ENCODE peak calls at places on chromosomes 5 and 9, in four cellular contexts. P is HepG2, X is GM12878, C is K562. Y is an unnamed sample.

GRCh38 chr5:126920291-126920690 is 110.1 kb downstream of the MARCHF3 start:
- DNase-seq in P (no peak), X (no peak), C (no peak), Y (no peak)

GRCh38 chr5:149680810-149681221 is 49.3 kb upstream of the PPARGC1B start:
- DNase-seq in P (no peak), X (peak; percentile 84), C (no peak), Y (no peak)

GRCh38 chr5:4880304-4880741 is 259.8 kb upstream of the ADAMTS16 start:
- DNase-seq in P (no peak), X (no peak), C (no peak), Y (peak; percentile 22)

GRCh38 chr5:16794381-16794913 is 141.6 kb downstream of the MYO10 start:
- DNase-seq in P (no peak), X (no peak), C (no peak), Y (no peak)

GRCh38 chr5:149853019-149853648 is 91.5 kb downstream of the PDE6A start:
- DNase-seq in P (peak; percentile 58), X (no peak), C (peak; percentile 68), Y (peak; percentile 82)

GRCh38 chr5:175809531-175810121 is 61.8 kb upstream of the CPLX2 start:
- DNase-seq in P (peak; percentile 47), X (no peak), C (no peak), Y (no peak)

GRCh38 chr9:86946712-86947145 is 577 bp downstream of the GAS1 start:
- DNase-seq in P (no peak), X (no peak), C (peak; percentile 6), Y (no peak)

GRCh38 chr5:136006164-136006563 is 22.6 kb upstream of the TGFBI start:
- DNase-seq in P (no peak), X (no peak), C (no peak), Y (no peak)

GRCh38 chr9:112751059-112751795 is 667 bp downstream of the SNX30 start:
- DNase-seq in P (peak; percentile 78), X (no peak), C (peak; percentile 58), Y (peak; percentile 65)

GRCh38 chr5:63570752-63571151 is 391.5 kb downstream of the HTR1A start:
- DNase-seq in P (no peak), X (no peak), C (no peak), Y (peak; percentile 30)

GRCh38 chr5:105506692-105507277 is 1944.2 kb upstream of the NUDT12 start:
- DNase-seq in P (peak; percentile 12), X (no peak), C (no peak), Y (peak; percentile 38)

GRCh38 chr5:4018968-4019766 is 423.5 kb downstream of the IRX1 start:
- DNase-seq in P (no peak), X (no peak), C (no peak), Y (no peak)

GRCh38 chr9:76116913-76117312 is 226.4 kb downstream of the PCSK5 start:
- DNase-seq in P (no peak), X (no peak), C (no peak), Y (no peak)

GRCh38 chr5:57173026-57173317 is 887 bp upstream of the GPBP1 start:
- DNase-seq in P (no peak), X (no peak), C (no peak), Y (no peak)

GRCh38 chr5:117999939-118000549 is 988.3 kb downstream of the DTWD2 start:
- DNase-seq in P (no peak), X (peak; percentile 7), C (no peak), Y (no peak)

GRCh38 chr9:117926031-117926655 is 221.9 kb downstream of the TLR4 start:
- DNase-seq in P (no peak), X (no peak), C (no peak), Y (no peak)

GRCh38 chr9:14205463-14205862 is 108.5 kb downstream of the NFIB start:
- DNase-seq in P (no peak), X (no peak), C (no peak), Y (no peak)

GRCh38 chr5:114101153-114101552 is 260.7 kb upstream of the KCNN2 start:
- DNase-seq in P (peak; percentile 15), X (no peak), C (peak; percentile 28), Y (no peak)

GRCh38 chr5:63495225-63495624 is 467.0 kb downstream of the HTR1A start:
- DNase-seq in P (no peak), X (no peak), C (no peak), Y (no peak)

DNA sequence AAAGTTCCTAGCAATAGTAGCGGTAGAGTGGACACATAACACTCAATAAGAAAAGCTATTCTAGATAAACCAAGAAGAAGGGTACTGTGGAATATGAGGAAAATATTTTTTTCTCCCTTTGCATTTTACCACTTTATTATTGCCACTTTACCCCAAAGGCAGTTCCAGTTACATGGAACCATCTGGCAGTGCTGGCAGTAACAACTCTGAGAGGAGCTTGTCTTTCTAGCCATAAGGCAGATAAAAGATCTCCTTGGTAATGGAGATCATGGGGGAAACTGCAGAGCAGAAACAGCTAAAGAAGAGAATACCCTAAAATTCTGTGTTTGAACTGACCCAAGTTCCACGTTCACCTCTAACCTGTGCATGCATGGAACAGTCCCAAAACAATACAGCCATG is 38.5 kb downstream of the UBTD2 start:
- DNase-seq in P (no peak), X (no peak), C (no peak), Y (no peak)
- TF ChIP-seq ATF2 in P (no peak), X (no peak), C (no peak), Y (no peak)

GRCh38 chr5:142619815-142620214 is 66.1 kb downstream of the FGF1 start:
- DNase-seq in P (no peak), X (no peak), C (no peak), Y (no peak)

GRCh38 chr5:142626056-142626455 is 59.8 kb downstream of the FGF1 start:
- DNase-seq in P (no peak), X (no peak), C (no peak), Y (no peak)

GRCh38 chr5:142618125-142618524 is 67.8 kb downstream of the FGF1 start:
- DNase-seq in P (no peak), X (no peak), C (no peak), Y (no peak)

GRCh38 chr5:142617416-142617815 is 68.5 kb downstream of the FGF1 start:
- DNase-seq in P (no peak), X (no peak), C (no peak), Y (no peak)

GRCh38 chr5:142621227-142621626 is 64.7 kb downstream of the FGF1 start:
- DNase-seq in P (no peak), X (no peak), C (no peak), Y (no peak)
- TF ChIP-seq CBFB in P (no peak), X (no peak), C (no peak), Y (no peak)

GRCh38 chr9:74556685-74557084 is 59.5 kb downstream of the RORB start:
- DNase-seq in P (no peak), X (no peak), C (no peak), Y (no peak)
- TF ChIP-seq ATF2 in P (no peak), X (peak; percentile 27), C (no peak), Y (no peak)

GRCh38 chr5:56119050-56119449 is 114.1 kb downstream of the ANKRD55 start:
- DNase-seq in P (no peak), X (no peak), C (no peak), Y (no peak)

GRCh38 chr5:56124885-56125250 is 108.3 kb downstream of the ANKRD55 start:
- DNase-seq in P (no peak), X (no peak), C (no peak), Y (no peak)

GRCh38 chr5:56128166-56128565 is 105.0 kb downstream of the ANKRD55 start:
- DNase-seq in P (no peak), X (no peak), C (no peak), Y (no peak)

GRCh38 chr5:56126487-56127179 is 106.5 kb downstream of the ANKRD55 start:
- DNase-seq in P (no peak), X (no peak), C (no peak), Y (no peak)

DNA sequence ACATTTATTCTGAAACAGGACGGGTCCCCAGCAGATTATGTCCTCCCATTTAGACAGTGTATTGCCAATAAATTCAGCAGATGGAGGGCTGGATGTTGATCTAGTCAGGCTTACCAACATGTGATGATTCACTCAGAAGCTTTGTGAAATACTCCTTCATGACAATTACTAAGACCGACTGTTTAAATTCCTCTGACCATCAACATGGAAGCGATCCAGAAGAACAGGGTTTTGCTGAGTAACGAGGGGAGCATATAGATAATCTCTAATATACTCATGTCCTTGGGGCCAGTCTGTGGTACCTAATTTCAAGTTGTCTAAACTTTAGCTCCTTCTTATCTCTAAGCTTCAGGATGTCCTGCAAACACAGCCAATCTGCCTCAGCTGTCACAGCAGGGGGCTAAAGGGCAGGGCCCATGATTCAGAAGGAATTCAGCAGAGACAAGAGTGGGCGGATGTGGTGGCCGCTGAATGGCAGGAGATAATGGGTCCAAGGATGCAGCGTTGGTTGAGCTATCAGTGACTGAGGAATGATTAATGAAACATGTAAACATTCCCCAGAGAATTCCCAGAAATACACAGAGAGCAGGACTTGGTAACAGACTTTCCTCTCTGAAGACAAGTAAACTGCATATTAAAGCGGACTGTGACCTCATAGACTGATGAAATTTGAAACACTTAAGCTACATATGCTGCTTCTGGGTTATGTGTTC is 109.4 kb downstream of the ANKRD55 start:
- DNase-seq in P (peak; percentile 99), X (no peak), C (peak; percentile 93), Y (peak; percentile 49)
- TF ChIP-seq CBFB in P (peak; percentile 97), X (no peak), C (peak; percentile 98), Y (no peak)

GRCh38 chr5:35182541-35183242 is 47.6 kb downstream of the PRLR start:
- DNase-seq in P (no peak), X (no peak), C (no peak), Y (no peak)
- TF ChIP-seq ATF2 in P (no peak), X (no peak), C (no peak), Y (no peak)

GRCh38 chr5:524442-525163 is at the start of gene SLC9A3:
- DNase-seq in P (no peak), X (no peak), C (no peak), Y (no peak)

GRCh38 chr5:523658-524441 is 399 bp downstream of the SLC9A3 start:
- DNase-seq in P (no peak), X (no peak), C (no peak), Y (peak; percentile 50)

GRCh38 chr5:520850-521226 is 3.4 kb downstream of the SLC9A3 start:
- DNase-seq in P (no peak), X (no peak), C (no peak), Y (no peak)

GRCh38 chr5:525164-525761 is 1.0 kb upstream of the SLC9A3 start:
- DNase-seq in P (no peak), X (no peak), C (no peak), Y (no peak)

GRCh38 chr5:522899-523657 is 1.2 kb downstream of the SLC9A3 start:
- DNase-seq in P (no peak), X (no peak), C (no peak), Y (no peak)
- TF ChIP-seq CBFB in P (no peak), X (no peak), C (no peak), Y (no peak)

GRCh38 chr5:107514305-107514704 is 156.4 kb downstream of the EFNA5 start:
- DNase-seq in P (no peak), X (no peak), C (no peak), Y (no peak)
- TF ChIP-seq ATF2 in P (no peak), X (peak; percentile 26), C (no peak), Y (no peak)